ENCODE peak calls at places on chromosomes 2 and 18, in ten cellular contexts. B, Z, L, R, S, D, V, F, E and T are unnamed samples. For H3K4me1, the result is how much of the 10 kb centered on the place peaks cover.

GRCh38 chr2:234240917-234241316 is 190.4 kb downstream of the SPP2 start:
- DNase-seq in Z (no peak), F (no peak), B (no peak), D (peak), V (no peak), L (no peak), S (peak), E (no peak), R (no peak), T (no peak)

GRCh38 chr2:69577467-69578200 is 65.9 kb downstream of the AAK1 start:
- DNase-seq in V (no peak), R (no peak), S (no peak), Z (no peak), B (no peak), F (no peak), D (no peak), L (no peak), E (no peak), T (no peak)

GRCh38 chr2:69946351-69947077 is 14.9 kb downstream of the ASPRV1 start:
- DNase-seq in D (peak), F (peak), R (peak), L (no peak), S (peak), B (no peak), Z (peak), V (peak), E (no peak), T (no peak)

GRCh38 chr2:44268259-44268649 is 7.0 kb upstream of the SLC3A1 start:
- DNase-seq in B (no peak), L (no peak), E (no peak), S (no peak), R (no peak), Z (no peak), F (no peak), D (peak), V (no peak), T (no peak)

GRCh38 chr2:231928901-231929725 is 2.9 kb upstream of the NPPC start:
- DNase-seq in B (no peak), S (no peak), F (peak), D (no peak), Z (peak), V (no peak), E (no peak), L (no peak), R (no peak), T (peak)

GRCh38 chr18:62128157-62128556 is 58.7 kb downstream of the PIGN start:
- DNase-seq in R (no peak), E (no peak), L (no peak), B (no peak), S (peak), V (no peak), Z (no peak), F (no peak), D (peak), T (no peak)

GRCh38 chr18:79971211-79971952 is 6.9 kb downstream of the HSBP1L1 start:
- DNase-seq in S (no peak), R (no peak), L (no peak), F (no peak), V (no peak), B (no peak), E (no peak), D (no peak), Z (no peak), T (no peak)

GRCh38 chr2:202822411-202822810 is 49.2 kb downstream of the ICA1L start:
- DNase-seq in R (no peak), F (no peak), Z (no peak), D (peak), L (no peak), S (no peak), V (no peak), E (no peak), B (no peak), T (no peak)

GRCh38 chr2:96760986-96761832 is 507 bp downstream of the CNNM4 start:
- DNase-seq in R (no peak), B (peak), L (peak), E (peak), D (no peak), V (no peak), F (peak), S (peak), Z (no peak), T (peak)

GRCh38 chr2:40095003-40095402 is 315.9 kb upstream of the THUMPD2 start:
- DNase-seq in Z (no peak), S (peak), F (no peak), E (no peak), B (no peak), D (peak), R (no peak), V (no peak), L (no peak), T (no peak)

GRCh38 chr2:121721926-121722325 is 14.7 kb downstream of the NIFK start:
- DNase-seq in D (peak), E (no peak), S (no peak), F (no peak), V (no peak), Z (no peak), L (no peak), R (no peak), B (no peak), T (no peak)

GRCh38 chr2:121699421-121700328 is 37.0 kb downstream of the NIFK start:
- DNase-seq in L (peak), V (peak), D (peak), R (peak), Z (no peak), B (peak), S (peak), E (peak), F (peak), T (no peak)

GRCh38 chr2:228063558-228063957 is 117.9 kb downstream of the SPHKAP start:
- DNase-seq in B (no peak), E (no peak), Z (no peak), R (no peak), S (no peak), F (no peak), D (no peak), V (no peak), L (no peak), T (no peak)

GRCh38 chr2:177245010-177245422 is 19.5 kb downstream of the NFE2L2 start:
- DNase-seq in Z (no peak), S (peak), L (no peak), B (no peak), R (no peak), V (peak), F (no peak), D (peak), E (no peak), T (no peak)

GRCh38 chr2:192236136-192236535 is 41.4 kb upstream of the TMEFF2 start:
- DNase-seq in D (peak), B (no peak), V (no peak), E (no peak), S (no peak), F (no peak), Z (no peak), L (no peak), R (no peak), T (no peak)

GRCh38 chr2:224646242-224646846 is 61.2 kb upstream of the CUL3 start:
- DNase-seq in B (no peak), L (no peak), R (no peak), Z (no peak), F (no peak), D (peak), E (no peak), S (peak), V (peak), T (no peak)

GRCh38 chr18:12839526-12840196 is 44.4 kb downstream of the PTPN2 start:
- DNase-seq in V (no peak), Z (no peak), L (no peak), B (no peak), F (no peak), E (no peak), D (no peak), S (no peak), R (no peak), T (no peak)

GRCh38 chr2:206565666-206566065 is 76.6 kb upstream of the FAM237A start:
- DNase-seq in S (no peak), Z (no peak), L (no peak), V (no peak), R (no peak), B (no peak), D (no peak), F (no peak), E (no peak), T (no peak)

GRCh38 chr2:37180006-37180639 is 8.3 kb downstream of the SULT6B1 start:
- DNase-seq in S (no peak), V (no peak), B (no peak), D (no peak), L (no peak), R (no peak), Z (no peak), F (no peak), E (no peak), T (no peak)

GRCh38 chr2:31414601-31415241 is at the start of gene XDH:
- DNase-seq in L (peak), R (no peak), D (no peak), F (peak), Z (no peak), E (no peak), B (no peak), V (no peak), S (no peak), T (no peak)

GRCh38 chr2:157304811-157305712 is 20.6 kb downstream of the ERMN start:
- DNase-seq in B (no peak), E (no peak), L (no peak), S (no peak), F (no peak), V (no peak), Z (no peak), D (peak), R (no peak), T (no peak)

GRCh38 chr2:99883356-99883867 is 259.0 kb downstream of the AFF3 start:
- DNase-seq in L (no peak), S (peak), R (no peak), E (no peak), B (no peak), Z (no peak), D (no peak), F (no peak), V (no peak), T (no peak)

GRCh38 chr2:230865766-230866703 is 1.3 kb downstream of the ITM2C start:
- DNase-seq in F (peak), D (no peak), E (no peak), L (peak), Z (peak), R (peak), B (peak), V (no peak), S (no peak), T (no peak)

GRCh38 chr18:39969813-39970494 is 1985.1 kb upstream of the PIK3C3 start:
- DNase-seq in Z (no peak), L (no peak), V (no peak), D (no peak), S (peak), E (no peak), F (no peak), B (no peak), R (no peak), T (no peak)

GRCh38 chr2:216285641-216286156 is 86.6 kb downstream of the MARCHF4 start:
- DNase-seq in E (no peak), V (no peak), B (no peak), S (peak), L (no peak), R (no peak), D (no peak), F (no peak), Z (no peak), T (no peak)

GRCh38 chr2:4901092-4901735 is 791.0 kb upstream of the SOX11 start:
- DNase-seq in E (no peak), Z (no peak), B (no peak), L (no peak), F (no peak), S (no peak), D (no peak), V (no peak), R (no peak), T (no peak)

GRCh38 chr2:44290271-44290670 is 15.0 kb downstream of the SLC3A1 start:
- DNase-seq in Z (no peak), V (no peak), B (no peak), D (peak), E (no peak), L (no peak), R (no peak), S (no peak), F (no peak), T (no peak)

GRCh38 chr2:127641846-127642510 is 4.0 kb upstream of the GPR17 start:
- DNase-seq in B (no peak), D (no peak), E (no peak), S (no peak), F (no peak), V (no peak), L (no peak), Z (no peak), R (peak), T (no peak)

GRCh38 chr18:63994783-63995399 is 25.0 kb downstream of the SERPINB8 start:
- DNase-seq in V (peak), L (peak), R (peak), F (peak), B (no peak), S (peak), E (no peak), D (peak), Z (no peak), T (no peak)

GRCh38 chr2:127776122-127776780 is 34.7 kb downstream of the WDR33 start:
- DNase-seq in R (no peak), S (no peak), F (no peak), D (peak), Z (no peak), V (no peak), E (no peak), B (no peak), L (no peak), T (no peak)

GRCh38 chr2:170163666-170164065 is 14.3 kb upstream of the MYO3B start:
- DNase-seq in L (no peak), E (no peak), F (no peak), V (no peak), D (no peak), Z (no peak), R (no peak), B (no peak), S (no peak), T (no peak)

GRCh38 chr2:178836807-178837206 is 29.6 kb upstream of the TTN start:
- DNase-seq in R (no peak), L (no peak), B (no peak), D (no peak), V (no peak), S (no peak), F (no peak), E (no peak), Z (no peak), T (no peak)

GRCh38 chr18:79522451-79523220 is 126.9 kb downstream of the NFATC1 start:
- DNase-seq in F (no peak), E (no peak), S (no peak), B (no peak), L (peak), D (no peak), Z (peak), V (no peak), R (peak), T (no peak)

GRCh38 chr2:9644603-9645002 is 13.8 kb upstream of the YWHAQ start:
- DNase-seq in Z (no peak), S (no peak), F (no peak), D (peak), B (no peak), E (no peak), R (no peak), L (no peak), V (no peak), T (no peak)

DNA sequence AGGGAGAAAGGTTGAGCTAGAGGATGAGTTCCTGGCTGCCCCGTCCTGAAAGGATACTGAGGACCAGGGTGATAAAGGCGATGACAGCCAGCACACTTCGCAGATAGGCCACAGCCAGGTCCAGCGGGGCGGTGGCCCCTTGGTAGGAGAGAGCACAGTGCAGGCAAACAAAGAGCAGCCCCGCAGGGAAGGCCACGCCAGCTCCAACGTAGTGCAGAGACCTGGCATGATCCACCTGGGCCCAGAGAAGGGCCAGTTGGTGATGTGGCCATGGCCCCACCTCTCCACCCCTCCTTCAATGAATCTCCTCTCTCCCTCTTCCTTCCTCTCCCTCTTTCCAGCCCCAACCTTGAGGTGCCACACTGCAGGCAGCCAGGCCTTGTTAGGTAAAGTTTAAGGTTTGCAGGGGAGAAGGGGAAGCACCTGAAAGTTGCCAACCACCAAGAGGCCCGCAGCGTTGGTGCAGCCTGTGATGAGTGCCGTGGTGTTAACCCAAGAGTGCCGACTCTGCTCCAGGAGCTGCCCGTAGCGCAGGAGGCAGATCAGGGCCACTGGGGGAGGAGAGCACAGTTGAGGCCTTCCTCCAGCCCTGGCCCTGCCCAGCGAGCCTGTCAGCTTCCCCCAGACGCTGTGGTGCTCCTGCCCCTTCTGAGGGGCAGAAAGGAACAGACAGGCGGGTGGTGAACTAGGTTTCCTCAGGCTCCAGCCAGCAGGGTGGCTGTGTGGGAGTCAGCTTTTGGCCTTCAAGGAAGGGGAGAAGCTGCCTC is 2.8 kb downstream of the TMEM150A start:
- DNase-seq in E (no peak), F (no peak), D (no peak), B (no peak), L (no peak), Z (no peak), S (no peak), V (no peak), R (no peak), T (no peak)
- TF ChIP-seq POLR2A in E (no peak), F (no peak), D (no peak), B (no peak), L (no peak), Z (no peak), S (no peak), V (no peak), R (no peak), T (no peak)

DNA sequence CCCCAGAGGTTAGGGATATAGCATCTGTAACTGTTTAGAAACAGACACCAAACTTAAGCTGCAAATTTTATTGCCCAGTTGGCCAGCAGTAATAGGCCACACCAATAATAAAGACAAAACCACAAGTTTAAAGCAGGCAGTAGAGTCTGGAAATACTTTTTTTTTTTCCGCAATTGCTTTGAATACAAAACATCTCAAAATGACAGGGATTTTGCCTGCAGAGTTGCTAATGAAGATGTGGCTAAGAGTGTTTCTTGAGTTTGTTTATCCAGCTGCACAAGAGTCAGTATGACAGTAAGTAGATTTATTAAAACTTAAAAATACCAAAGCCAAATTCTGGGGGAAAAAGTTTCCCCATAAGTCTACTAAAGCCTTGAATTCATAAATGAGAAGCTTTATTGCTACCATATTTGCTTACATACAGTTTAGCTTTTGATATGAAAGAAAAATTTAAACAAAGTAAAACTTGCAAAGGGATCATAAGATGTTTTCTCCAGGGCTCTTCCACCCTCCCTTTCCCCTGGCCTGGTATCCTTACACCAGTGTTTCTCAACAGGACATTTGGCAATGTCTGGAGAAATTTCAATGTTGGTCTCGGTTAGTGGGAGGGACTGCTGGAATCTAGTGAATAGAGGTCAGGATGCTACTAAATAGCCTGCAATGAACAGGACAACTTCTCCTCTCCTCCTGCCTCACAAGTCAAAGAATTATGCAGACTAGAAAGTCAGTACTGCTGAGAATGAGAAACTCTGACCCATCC is 3.9 kb upstream of the DSEL start:
- DNase-seq in E (no peak), Z (no peak), D (peak), F (no peak), B (no peak), V (no peak), S (no peak), L (no peak), R (no peak), T (no peak)
- H3K4me1 ChIP-seq in E (under half), Z (under half), D (under half), F (under half), B (under half), V (under half), S (under half), L (under half), R (under half), T (under half)

DNA sequence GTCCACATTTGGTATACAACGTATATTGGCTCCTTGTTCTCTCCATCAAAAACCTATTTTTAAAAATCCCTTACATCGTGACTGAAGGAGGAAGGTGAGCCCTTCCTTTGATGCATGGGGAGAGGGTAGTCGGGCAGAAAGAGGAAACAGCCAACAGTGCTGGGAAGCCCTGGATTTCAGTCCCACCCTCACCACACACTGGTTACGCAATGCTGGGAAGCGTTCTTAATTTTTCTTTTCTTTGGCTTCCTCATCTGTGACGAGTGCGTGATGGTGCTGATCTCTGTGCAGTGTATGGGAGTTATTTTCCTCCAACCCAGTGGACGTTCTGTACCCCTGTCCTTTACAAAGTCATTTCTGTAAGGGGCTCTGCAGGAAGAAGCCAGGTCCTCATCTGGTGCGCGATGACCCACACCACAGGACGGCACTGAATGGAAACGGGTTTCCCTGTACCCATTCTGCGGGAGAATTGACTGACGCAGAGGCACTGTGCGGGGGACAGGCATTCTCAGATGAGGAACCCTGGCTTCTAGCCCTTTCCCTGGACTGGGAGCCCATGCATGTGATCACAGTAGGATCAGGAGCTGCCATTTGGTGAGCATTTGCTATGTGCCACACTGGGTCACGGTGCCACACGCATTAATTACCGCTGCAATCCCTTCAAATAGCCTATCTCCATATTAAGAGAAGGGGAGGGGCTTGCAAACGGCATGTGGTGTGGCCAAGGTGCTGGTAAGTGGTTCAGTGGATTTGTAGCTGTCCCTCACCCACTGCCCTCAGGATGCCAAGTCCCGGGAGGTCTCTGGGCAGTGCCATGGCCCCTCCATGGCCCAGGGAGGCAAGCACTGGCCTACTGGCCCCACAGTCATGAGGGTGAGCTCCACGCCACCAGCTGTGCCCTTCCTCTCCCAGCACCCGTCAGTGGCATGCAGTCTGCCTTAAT is 4.3 kb downstream of the COLEC11 start:
- DNase-seq in D (no peak), Z (no peak), R (no peak), B (no peak), V (no peak), S (no peak), F (no peak), L (no peak), E (no peak), T (no peak)
- TF ChIP-seq POLR2A in D (no peak), Z (no peak), R (no peak), B (no peak), V (no peak), S (no peak), F (no peak), L (no peak), E (no peak), T (no peak)

DNA sequence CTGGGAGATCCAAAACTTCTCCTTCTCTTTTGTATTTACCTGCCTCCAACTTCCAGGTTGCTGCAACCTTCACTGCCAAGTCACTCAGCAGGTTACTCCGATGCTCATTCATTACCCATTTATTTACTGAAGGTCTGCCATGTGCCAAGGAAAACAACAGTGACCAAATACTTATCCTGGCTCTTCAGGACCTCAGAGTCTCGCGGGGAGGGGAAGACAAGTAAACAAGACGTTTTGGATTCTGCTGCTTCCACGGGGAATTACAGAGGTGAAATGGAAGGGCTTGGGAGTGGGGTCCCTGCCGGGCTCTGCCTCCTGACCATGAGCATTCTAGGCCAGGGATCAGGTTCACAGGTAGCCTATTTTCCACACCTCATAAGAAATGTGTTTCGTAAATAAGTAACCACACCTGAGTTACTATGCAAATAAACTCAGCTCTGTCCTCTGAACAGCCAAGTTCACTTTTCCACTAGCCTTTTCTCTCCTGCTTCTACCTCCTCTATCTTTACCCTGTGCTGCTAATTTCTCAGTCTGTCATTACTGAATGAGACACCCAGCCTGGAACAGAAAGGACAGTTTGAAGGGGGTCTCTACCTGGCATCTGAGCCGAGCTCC is 68.1 kb downstream of the CLHC1 start:
- DNase-seq in V (no peak), Z (no peak), R (no peak), L (no peak), S (peak), D (no peak), F (peak), B (no peak), E (no peak), T (no peak)
- H3K4me1 ChIP-seq in V (under half), Z (under half), R (under half), L (under half), S (half or more), D (under half), F (half or more), B (under half), E (under half), T (half or more)